ENCODE peak calls at places on chromosomes 16 and 17, in six cellular contexts. One of them, this sample, is unnamed. For H3K4me1, the result is how much of the 10 kb centered on the place peaks cover.

GRCh38 chr16:3112881-3113574 is 642 bp downstream of the ZNF205 start:
- DNase-seq in H1: no peak
- DNase-seq in mesenchymal stem cell: no peak
- DNase-seq in IMR-90: peak
- DNase-seq in H9: no peak
- DNase-seq in neuronal stem cell: no peak
- DNase-seq in this sample: no peak

GRCh38 chr17:17836818-17837379 is at the start of gene SREBF1:
- DNase-seq in H1: peak
- DNase-seq in mesenchymal stem cell: peak
- DNase-seq in H9: peak
- DNase-seq in IMR-90: peak
- DNase-seq in neuronal stem cell: peak
- DNase-seq in this sample: peak

GRCh38 chr16:4852221-4852872 is 5.1 kb downstream of the UBN1 start:
- DNase-seq in H1: no peak
- DNase-seq in IMR-90: peak
- DNase-seq in mesenchymal stem cell: peak
- DNase-seq in neuronal stem cell: no peak
- DNase-seq in H9: no peak
- DNase-seq in this sample: peak

GRCh38 chr17:58677204-58677880 is 14.5 kb downstream of the TEX14 start:
- DNase-seq in H1: no peak
- DNase-seq in mesenchymal stem cell: peak
- DNase-seq in neuronal stem cell: no peak
- DNase-seq in H9: no peak
- DNase-seq in IMR-90: peak
- DNase-seq in this sample: no peak

GRCh38 chr16:82605863-82606620 is 20.7 kb upstream of the CDH13 start:
- DNase-seq in IMR-90: no peak
- DNase-seq in H1: no peak
- DNase-seq in H9: peak
- DNase-seq in neuronal stem cell: no peak
- DNase-seq in mesenchymal stem cell: no peak
- DNase-seq in this sample: no peak

GRCh38 chr17:76270127-76270592 is 5.0 kb downstream of the UBALD2 start:
- DNase-seq in H1: no peak
- DNase-seq in H9: no peak
- DNase-seq in mesenchymal stem cell: no peak
- DNase-seq in neuronal stem cell: no peak
- DNase-seq in IMR-90: no peak
- DNase-seq in this sample: no peak

GRCh38 chr16:75116081-75116910 is at the start of gene LDHD:
- DNase-seq in H1: peak
- DNase-seq in H9: peak
- DNase-seq in neuronal stem cell: no peak
- DNase-seq in mesenchymal stem cell: no peak
- DNase-seq in IMR-90: no peak
- DNase-seq in this sample: peak

GRCh38 chr16:81232740-81233367 is 5.6 kb upstream of the BCO1 start:
- DNase-seq in H9: no peak
- DNase-seq in mesenchymal stem cell: no peak
- DNase-seq in neuronal stem cell: no peak
- DNase-seq in H1: no peak
- DNase-seq in IMR-90: no peak
- DNase-seq in this sample: no peak

GRCh38 chr16:83338941-83339340 is 468.8 kb upstream of the HSBP1 start:
- DNase-seq in neuronal stem cell: no peak
- DNase-seq in IMR-90: peak
- DNase-seq in mesenchymal stem cell: peak
- DNase-seq in H9: no peak
- DNase-seq in H1: no peak
- DNase-seq in this sample: no peak

GRCh38 chr16:31141489-31142108 is 6.1 kb upstream of the PRSS8 start:
- DNase-seq in mesenchymal stem cell: peak
- DNase-seq in IMR-90: peak
- DNase-seq in neuronal stem cell: no peak
- DNase-seq in H1: no peak
- DNase-seq in H9: peak
- DNase-seq in this sample: no peak

GRCh38 chr16:14300631-14301149 is 229.6 kb downstream of the MRTFB start:
- DNase-seq in H1: no peak
- DNase-seq in IMR-90: peak
- DNase-seq in neuronal stem cell: no peak
- DNase-seq in H9: peak
- DNase-seq in mesenchymal stem cell: peak
- DNase-seq in this sample: peak

GRCh38 chr16:14303182-14303618 is 232.1 kb downstream of the MRTFB start:
- DNase-seq in neuronal stem cell: no peak
- DNase-seq in IMR-90: peak
- DNase-seq in H1: no peak
- DNase-seq in mesenchymal stem cell: peak
- DNase-seq in H9: no peak
- DNase-seq in this sample: no peak

GRCh38 chr16:14302399-14303181 is 231.5 kb downstream of the MRTFB start:
- DNase-seq in H1: no peak
- DNase-seq in neuronal stem cell: no peak
- DNase-seq in mesenchymal stem cell: peak
- DNase-seq in H9: peak
- DNase-seq in IMR-90: no peak
- DNase-seq in this sample: peak

GRCh38 chr16:14301150-14302030 is 230.3 kb downstream of the MRTFB start:
- DNase-seq in mesenchymal stem cell: peak
- DNase-seq in neuronal stem cell: no peak
- DNase-seq in H9: peak
- DNase-seq in H1: no peak
- DNase-seq in IMR-90: no peak
- DNase-seq in this sample: peak

GRCh38 chr16:14302031-14302398 is 230.9 kb downstream of the MRTFB start:
- DNase-seq in H9: peak
- DNase-seq in neuronal stem cell: no peak
- DNase-seq in H1: no peak
- DNase-seq in IMR-90: peak
- DNase-seq in mesenchymal stem cell: peak
- DNase-seq in this sample: peak
- H3K4ac ChIP-seq in H9: no peak
- H3K4ac ChIP-seq in neuronal stem cell: no peak
- H3K4ac ChIP-seq in H1: no peak
- H3K4ac ChIP-seq in IMR-90: no peak
- H3K4ac ChIP-seq in mesenchymal stem cell: no peak
- H3K4ac ChIP-seq in this sample: peak

DNA sequence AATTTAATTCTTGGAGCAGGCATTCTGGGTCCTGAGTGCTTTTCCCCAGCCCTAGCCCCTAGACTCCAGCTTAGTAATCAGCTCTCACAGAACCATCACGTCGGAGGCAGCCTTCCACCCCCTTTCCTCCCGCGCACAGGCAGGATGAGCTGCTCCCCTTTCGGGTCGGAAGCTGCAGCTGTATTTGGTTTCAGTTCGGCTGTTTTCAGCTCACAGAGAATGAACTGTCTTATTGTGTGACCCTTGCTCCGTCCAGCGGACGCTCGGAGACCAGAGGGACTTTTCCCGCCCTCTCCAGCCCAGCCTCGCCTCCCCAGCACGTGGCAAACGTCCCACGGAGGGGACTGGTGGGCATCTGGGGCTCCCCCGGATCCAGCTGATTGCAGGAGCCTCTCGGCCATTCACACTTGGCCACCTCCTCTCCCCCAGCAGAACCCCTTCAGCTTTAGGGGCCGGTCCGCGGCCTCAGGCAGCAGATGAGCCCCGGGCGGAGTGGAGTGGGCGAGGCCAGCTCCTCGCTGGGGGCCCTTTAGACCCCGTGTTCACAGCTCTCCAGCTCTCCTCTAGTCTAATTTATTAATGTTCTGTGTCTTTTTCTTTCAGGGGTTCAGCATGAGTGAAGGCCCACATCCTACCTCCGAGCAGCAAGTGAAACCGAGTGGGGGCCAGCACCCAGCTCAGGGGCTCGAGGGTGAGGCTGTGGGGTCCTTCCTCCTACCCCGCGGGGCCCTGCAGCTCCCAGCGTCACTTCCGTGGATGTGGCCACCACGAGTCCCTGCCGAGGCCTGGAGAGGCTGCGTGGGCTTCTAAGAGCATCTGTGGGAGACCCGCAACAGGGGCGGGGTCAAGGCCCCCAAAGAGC is 863 bp upstream of the UTS2R start:
- DNase-seq in mesenchymal stem cell: no peak
- DNase-seq in H9: no peak
- DNase-seq in IMR-90: no peak
- DNase-seq in neuronal stem cell: no peak
- DNase-seq in H1: no peak
- DNase-seq in this sample: no peak
- H2AFZ ChIP-seq in mesenchymal stem cell: no peak
- H2AFZ ChIP-seq in H9: no peak
- H2AFZ ChIP-seq in IMR-90: peak
- H2AFZ ChIP-seq in neuronal stem cell: peak
- H2AFZ ChIP-seq in H1: no peak
- H2AFZ ChIP-seq in this sample: peak

GRCh38 chr16:50272111-50272571 is 5.8 kb downstream of the ADCY7 start:
- DNase-seq in mesenchymal stem cell: no peak
- DNase-seq in neuronal stem cell: no peak
- DNase-seq in IMR-90: no peak
- DNase-seq in H9: no peak
- DNase-seq in H1: no peak
- DNase-seq in this sample: peak

GRCh38 chr16:50269769-50270509 is 3.6 kb downstream of the ADCY7 start:
- DNase-seq in H1: no peak
- DNase-seq in H9: no peak
- DNase-seq in mesenchymal stem cell: no peak
- DNase-seq in IMR-90: no peak
- DNase-seq in neuronal stem cell: no peak
- DNase-seq in this sample: peak

GRCh38 chr16:50269061-50269705 is 2.8 kb downstream of the ADCY7 start:
- DNase-seq in H9: peak
- DNase-seq in IMR-90: no peak
- DNase-seq in mesenchymal stem cell: no peak
- DNase-seq in neuronal stem cell: no peak
- DNase-seq in H1: no peak
- DNase-seq in this sample: no peak

GRCh38 chr16:50271148-50272041 is 5.0 kb downstream of the ADCY7 start:
- DNase-seq in H9: no peak
- DNase-seq in neuronal stem cell: no peak
- DNase-seq in mesenchymal stem cell: no peak
- DNase-seq in H1: no peak
- DNase-seq in IMR-90: no peak
- DNase-seq in this sample: peak

DNA sequence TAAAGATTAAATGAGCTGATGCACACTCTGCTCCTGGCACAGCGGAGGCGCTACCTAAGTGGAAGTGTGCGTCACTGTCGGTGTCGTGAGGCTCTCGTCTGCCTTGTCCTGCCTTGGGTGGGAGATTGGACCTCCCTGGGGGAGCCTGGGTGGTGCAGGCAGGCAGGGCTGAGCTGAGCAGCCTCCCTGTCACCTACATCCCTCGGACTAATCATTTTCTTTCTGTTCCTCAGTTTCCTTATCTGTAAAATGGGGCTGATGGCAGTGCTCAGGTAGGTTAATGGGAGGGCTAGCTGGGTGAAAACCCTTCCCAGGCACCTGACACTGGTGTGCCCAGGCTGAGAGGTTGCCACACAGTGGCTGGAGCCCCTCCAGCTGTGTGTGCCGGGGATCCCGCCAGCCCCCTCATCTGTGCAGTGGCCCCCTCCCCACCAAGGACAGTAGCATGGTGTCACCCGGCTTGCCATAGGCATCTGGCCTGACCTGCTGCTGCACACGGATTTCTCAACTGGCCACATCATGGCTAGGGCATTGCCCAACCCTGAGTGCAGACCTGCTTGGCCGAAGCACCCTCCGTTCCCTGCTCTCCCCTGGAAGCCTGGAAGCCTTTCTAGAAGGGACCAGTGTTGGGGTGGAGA is 4.3 kb downstream of the ADCY7 start:
- DNase-seq in mesenchymal stem cell: no peak
- DNase-seq in IMR-90: no peak
- DNase-seq in neuronal stem cell: no peak
- DNase-seq in H1: no peak
- DNase-seq in H9: no peak
- DNase-seq in this sample: peak
- H3K4me1 ChIP-seq in mesenchymal stem cell: under half
- H3K4me1 ChIP-seq in IMR-90: under half
- H3K4me1 ChIP-seq in neuronal stem cell: under half
- H3K4me1 ChIP-seq in H1: under half
- H3K4me1 ChIP-seq in H9: under half
- H3K4me1 ChIP-seq in this sample: under half

GRCh38 chr16:48105976-48106375 is 49.8 kb downstream of the ABCC12 start:
- DNase-seq in neuronal stem cell: no peak
- DNase-seq in IMR-90: no peak
- DNase-seq in mesenchymal stem cell: no peak
- DNase-seq in H9: no peak
- DNase-seq in H1: no peak
- DNase-seq in this sample: no peak
- H3K4ac ChIP-seq in neuronal stem cell: no peak
- H3K4ac ChIP-seq in IMR-90: no peak
- H3K4ac ChIP-seq in mesenchymal stem cell: no peak
- H3K4ac ChIP-seq in H9: no peak
- H3K4ac ChIP-seq in H1: no peak
- H3K4ac ChIP-seq in this sample: no peak

This sample was measured in trophoblast cell.